ENCODE peak calls at places on chromosome 7, in ten cellular contexts. R, Q, W, A, G, K, H, X, Y and D are unnamed samples.

GRCh38 chr7:138752568-138753518 is 45.0 kb upstream of the TMEM213 start:
- DNase-seq in R (peak; percentile 87), Q (peak; percentile 85), W (peak; percentile 52), A (no peak), G (no peak), K (no peak), H (no peak), X (peak; percentile 51), Y (no peak), D (peak; percentile 78)

GRCh38 chr7:47326220-47326619 is 255.7 kb downstream of the TNS3 start:
- DNase-seq in R (no peak), Q (no peak), W (no peak), A (peak; percentile 88), G (no peak), K (peak; percentile 73), H (no peak), X (no peak), Y (no peak), D (peak; percentile 47)

GRCh38 chr7:37040330-37040729 is 316.0 kb upstream of the AOAH start:
- DNase-seq in R (no peak), Q (no peak), W (no peak), A (no peak), G (no peak), K (no peak), H (no peak), X (no peak), Y (no peak), D (no peak)

GRCh38 chr7:42704710-42705109 is 207.2 kb downstream of the C7orf25 start:
- DNase-seq in R (no peak), Q (no peak), W (no peak), A (no peak), G (no peak), K (no peak), H (no peak), X (no peak), Y (no peak), D (no peak)

GRCh38 chr7:16644624-16644986 is 949 bp downstream of the ANKMY2 start:
- DNase-seq in R (peak; percentile 46), Q (peak; percentile 64), W (peak; percentile 77), A (peak; percentile 41), G (no peak), K (peak; percentile 45), H (no peak), X (peak; percentile 57), Y (peak; percentile 23), D (peak; percentile 47)

GRCh38 chr7:285731-286130 is 4.2 kb upstream of the FOXL3 start:
- DNase-seq in R (no peak), Q (no peak), W (peak; percentile 52), A (no peak), G (no peak), K (no peak), H (no peak), X (no peak), Y (no peak), D (no peak)

GRCh38 chr7:18754766-18755165 is 259.2 kb downstream of the HDAC9 start:
- DNase-seq in R (no peak), Q (no peak), W (no peak), A (peak; percentile 73), G (no peak), K (peak; percentile 67), H (no peak), X (no peak), Y (no peak), D (peak; percentile 6)

GRCh38 chr7:74119831-74120230 is 36.2 kb downstream of the LIMK1 start:
- DNase-seq in R (no peak), Q (no peak), W (no peak), A (no peak), G (no peak), K (no peak), H (no peak), X (no peak), Y (no peak), D (no peak)

GRCh38 chr7:47536705-47537611 is 45.0 kb downstream of the TNS3 start:
- DNase-seq in R (no peak), Q (peak; percentile 61), W (peak; percentile 72), A (peak; percentile 82), G (no peak), K (peak; percentile 88), H (peak; percentile 39), X (peak; percentile 59), Y (peak; percentile 40), D (no peak)

GRCh38 chr7:1562611-1563051 is 6.6 kb upstream of the TMEM184A start:
- DNase-seq in R (no peak), Q (no peak), W (no peak), A (no peak), G (no peak), K (no peak), H (no peak), X (no peak), Y (no peak), D (no peak)

GRCh38 chr7:4612939-4613841 is 68.9 kb upstream of the FOXK1 start:
- DNase-seq in R (no peak), Q (no peak), W (no peak), A (peak; percentile 24), G (no peak), K (peak; percentile 56), H (no peak), X (no peak), Y (no peak), D (no peak)

GRCh38 chr7:137873524-137873923 is 26.8 kb upstream of the DGKI start:
- DNase-seq in R (no peak), Q (no peak), W (no peak), A (peak; percentile 86), G (peak; percentile 74), K (peak; percentile 73), H (no peak), X (no peak), Y (no peak), D (no peak)

GRCh38 chr7:132433286-132433685 is 143.0 kb downstream of the PLXNA4 start:
- DNase-seq in R (no peak), Q (no peak), W (no peak), A (no peak), G (no peak), K (no peak), H (no peak), X (no peak), Y (no peak), D (no peak)

GRCh38 chr7:52261052-52261451 is 774.4 kb upstream of the POM121L12 start:
- DNase-seq in R (no peak), Q (no peak), W (no peak), A (no peak), G (no peak), K (no peak), H (no peak), X (no peak), Y (no peak), D (no peak)

GRCh38 chr7:110841840-110842579 is 248.9 kb upstream of the LRRN3 start:
- DNase-seq in R (no peak), Q (no peak), W (no peak), A (no peak), G (no peak), K (no peak), H (no peak), X (no peak), Y (no peak), D (no peak)

GRCh38 chr7:12524794-12525386 is 45.6 kb upstream of the SCIN start:
- DNase-seq in R (no peak), Q (no peak), W (no peak), A (peak; percentile 72), G (peak; percentile 10), K (peak; percentile 77), H (no peak), X (no peak), Y (no peak), D (peak; percentile 56)

GRCh38 chr7:22854158-22855048 is 31.8 kb upstream of the TOMM7 start:
- DNase-seq in R (peak; percentile 70), Q (peak; percentile 90), W (peak; percentile 80), A (peak; percentile 88), G (no peak), K (peak; percentile 89), H (peak; percentile 49), X (peak; percentile 77), Y (peak; percentile 80), D (peak; percentile 91)
- TF ChIP-seq CTCF in R (peak; percentile 65), Q (no peak), W (no peak), A (no peak), G (no peak), K (no peak), H (peak; percentile 71), X (peak; percentile 9), Y (no peak), D (peak; percentile 86)

DNA sequence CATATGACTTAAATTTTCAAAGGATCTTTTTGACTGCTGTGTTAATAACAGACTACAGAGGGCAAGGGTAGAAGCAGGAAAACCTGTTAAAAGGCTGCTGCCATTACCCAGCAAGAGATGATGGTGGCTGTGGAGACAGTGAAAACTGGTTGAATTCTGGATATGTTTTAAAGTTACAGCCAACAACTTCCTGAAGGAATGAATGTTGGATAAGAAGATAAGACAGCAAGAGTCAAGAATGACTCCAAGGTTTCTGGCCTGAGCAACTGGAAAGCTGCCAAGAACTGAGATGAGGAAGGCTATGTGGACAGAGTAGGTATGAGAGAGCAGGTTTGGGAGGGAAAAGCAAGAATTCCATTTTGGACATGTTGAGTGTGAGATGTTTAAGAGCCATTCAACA is 19.1 kb downstream of the CNOT4 start:
- DNase-seq in R (no peak), Q (no peak), W (no peak), A (peak; percentile 52), G (no peak), K (peak; percentile 81), H (no peak), X (peak; percentile 53), Y (no peak), D (peak; percentile 72)
- TF ChIP-seq CTCF in R (no peak), Q (no peak), W (no peak), A (no peak), G (no peak), K (no peak), H (no peak), X (no peak), Y (no peak), D (no peak)

DNA sequence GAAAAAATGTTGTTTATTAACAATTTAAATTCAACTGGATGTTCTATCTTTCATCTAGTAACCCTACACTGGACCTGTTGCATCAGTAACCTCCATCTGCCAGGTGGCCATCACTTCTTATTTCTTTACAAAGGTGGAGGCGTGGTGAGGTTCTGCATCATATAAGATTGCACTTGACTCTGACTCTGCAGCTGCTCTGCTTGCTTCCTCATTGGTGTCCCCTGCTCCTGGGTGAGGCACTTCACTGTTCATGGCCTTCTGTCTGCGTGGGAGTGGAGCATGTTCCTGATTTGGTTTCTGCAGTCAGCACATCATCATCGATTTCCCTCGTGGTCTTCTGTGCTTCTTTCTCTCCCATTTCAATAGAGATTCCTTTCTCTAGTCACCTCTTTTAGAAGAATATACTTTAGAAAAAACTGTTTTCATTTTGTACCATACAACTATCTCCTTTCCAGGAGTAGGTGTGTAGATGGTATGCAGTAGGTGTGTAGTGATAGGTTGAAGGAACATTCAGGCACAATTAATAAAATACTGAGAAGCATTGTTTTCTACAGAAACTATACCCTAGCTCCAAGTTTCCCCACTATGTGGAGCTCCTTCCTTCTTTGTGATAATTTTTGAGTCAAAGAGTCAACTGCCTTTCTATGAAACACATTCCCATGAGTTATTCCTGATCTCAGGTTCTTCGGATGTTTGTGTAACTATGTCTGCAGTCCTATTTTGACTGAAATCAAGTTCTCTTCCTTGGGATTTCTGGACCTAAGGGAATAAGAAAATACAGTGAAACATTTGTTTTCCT is 231.7 kb upstream of the CNTNAP2 start:
- DNase-seq in R (no peak), Q (no peak), W (no peak), A (no peak), G (no peak), K (no peak), H (no peak), X (no peak), Y (no peak), D (no peak)
- TF ChIP-seq CTCF in R (no peak), Q (no peak), W (no peak), A (no peak), G (no peak), K (no peak), H (no peak), X (no peak), Y (no peak), D (no peak)

GRCh38 chr7:44287488-44288380 is 37.7 kb downstream of the CAMK2B start:
- DNase-seq in R (no peak), Q (peak; percentile 3), W (no peak), A (no peak), G (no peak), K (no peak), H (peak; percentile 21), X (peak; percentile 24), Y (peak; percentile 6), D (no peak)
- TF ChIP-seq CTCF in R (no peak), Q (no peak), W (no peak), A (no peak), G (no peak), K (no peak), H (no peak), X (no peak), Y (no peak), D (no peak)